ENCODE peak calls at places on chromosomes 11 and 22, in ten cellular contexts. D is vagina; Q is CD4-positive, alpha-beta T cell; H is type B pancreatic cell; C is brain microvascular endothelial cell; U is GM06990; W is IMR-90; V is GM12865; F is lower leg skin; T is esophagus squamous epithelium. O is an unnamed sample.

GRCh38 chr22:45968003-45968650 is 8.8 kb downstream of the WNT7B start:
- DNase-seq in D (no peak), Q (no peak), H (no peak), C (no peak), U (no peak), W (peak), V (no peak), F (no peak), T (no peak), O (no peak)

GRCh38 chr11:99505319-99505718 is 484.6 kb downstream of the CNTN5 start:
- DNase-seq in D (no peak), Q (no peak), H (no peak), C (peak), U (no peak), W (peak), V (no peak), F (no peak), T (no peak), O (no peak)

GRCh38 chr22:33112606-33113005 is 54.4 kb upstream of the SYN3 start:
- DNase-seq in D (no peak), Q (no peak), H (no peak), C (no peak), U (peak), W (no peak), V (peak), F (no peak), T (no peak), O (no peak)

GRCh38 chr11:620201-620600 is 4.5 kb upstream of the IRF7 start:
- DNase-seq in D (no peak), Q (no peak), H (no peak), C (no peak), U (peak), W (no peak), V (no peak), F (no peak), T (no peak), O (no peak)

GRCh38 chr11:8352852-8353505 is 89.3 kb upstream of the LMO1 start:
- DNase-seq in D (no peak), Q (no peak), H (no peak), C (no peak), U (no peak), W (no peak), V (no peak), F (no peak), T (no peak), O (no peak)

GRCh38 chr22:47065756-47066615 is 303.5 kb downstream of the TBC1D22A start:
- DNase-seq in D (no peak), Q (no peak), H (no peak), C (peak), U (no peak), W (peak), V (no peak), F (peak), T (no peak), O (no peak)

GRCh38 chr11:36509265-36509664 is 807 bp downstream of the TRAF6 start:
- DNase-seq in D (no peak), Q (no peak), H (no peak), C (peak), U (no peak), W (peak), V (peak), F (no peak), T (no peak), O (no peak)

GRCh38 chr11:15289718-15290117 is 175.0 kb downstream of the INSC start:
- DNase-seq in D (no peak), Q (no peak), H (no peak), C (no peak), U (no peak), W (no peak), V (no peak), F (no peak), T (no peak), O (no peak)

GRCh38 chr11:14336507-14337503 is 22.2 kb downstream of the RRAS2 start:
- DNase-seq in D (no peak), Q (no peak), H (no peak), C (peak), U (no peak), W (peak), V (no peak), F (no peak), T (no peak), O (no peak)

GRCh38 chr11:1942541-1943260 is 4.4 kb upstream of the MRPL23 start:
- DNase-seq in D (no peak), Q (no peak), H (peak), C (no peak), U (no peak), W (no peak), V (no peak), F (peak), T (no peak), O (no peak)

GRCh38 chr22:47175761-47176359 is 413.4 kb downstream of the TBC1D22A start:
- DNase-seq in D (no peak), Q (no peak), H (peak), C (no peak), U (peak), W (no peak), V (no peak), F (peak), T (no peak), O (peak)

GRCh38 chr11:44308923-44309482 is 936 bp downstream of the ALX4 start:
- DNase-seq in D (no peak), Q (no peak), H (no peak), C (no peak), U (no peak), W (no peak), V (no peak), F (no peak), T (no peak), O (no peak)

GRCh38 chr11:99419991-99420390 is 399.2 kb downstream of the CNTN5 start:
- DNase-seq in D (no peak), Q (no peak), H (no peak), C (peak), U (no peak), W (no peak), V (no peak), F (no peak), T (no peak), O (no peak)

GRCh38 chr11:612201-612960 is 3.4 kb downstream of the IRF7 start:
- DNase-seq in D (no peak), Q (no peak), H (no peak), C (no peak), U (no peak), W (peak), V (peak), F (peak), T (no peak), O (peak)

GRCh38 chr11:67584205-67584880 is 731 bp downstream of the GSTP1 start:
- DNase-seq in D (no peak), Q (no peak), H (no peak), C (no peak), U (peak), W (peak), V (peak), F (peak), T (peak), O (peak)

GRCh38 chr11:17121981-17122380 is 44.5 kb upstream of the RPS13 start:
- DNase-seq in D (no peak), Q (no peak), H (no peak), C (no peak), U (no peak), W (peak), V (no peak), F (no peak), T (no peak), O (no peak)

GRCh38 chr11:121664144-121664543 is 211.4 kb upstream of the SORL1-AS1 start:
- DNase-seq in D (no peak), Q (no peak), H (no peak), C (no peak), U (no peak), W (no peak), V (no peak), F (no peak), T (no peak), O (no peak)

GRCh38 chr22:26453812-26454500 is 24.9 kb downstream of the ASPHD2 start:
- DNase-seq in D (no peak), Q (no peak), H (no peak), C (no peak), U (no peak), W (no peak), V (no peak), F (peak), T (no peak), O (no peak)

GRCh38 chr22:36536717-36537116 is 7.8 kb upstream of the EIF3D start:
- DNase-seq in D (no peak), Q (no peak), H (no peak), C (no peak), U (no peak), W (no peak), V (no peak), F (no peak), T (no peak), O (no peak)

GRCh38 chr22:20054034-20054427 is 26.0 kb upstream of the DGCR8 start:
- DNase-seq in D (no peak), Q (no peak), H (no peak), C (no peak), U (no peak), W (no peak), V (no peak), F (no peak), T (no peak), O (no peak)

GRCh38 chr11:61254403-61255025 is 13.5 kb downstream of the PGA5 start:
- DNase-seq in D (no peak), Q (peak), H (no peak), C (peak), U (peak), W (peak), V (peak), F (no peak), T (no peak), O (peak)

GRCh38 chr22:50346415-50346945 is 3.4 kb downstream of the PPP6R2 start:
- DNase-seq in D (no peak), Q (no peak), H (no peak), C (no peak), U (no peak), W (no peak), V (no peak), F (no peak), T (no peak), O (no peak)

GRCh38 chr22:50206599-50206998 is 5.8 kb downstream of the SELENOO start:
- DNase-seq in D (no peak), Q (no peak), H (no peak), C (peak), U (no peak), W (peak), V (peak), F (peak), T (no peak), O (peak)

GRCh38 chr22:47622541-47622940 is 860.1 kb downstream of the TBC1D22A start:
- DNase-seq in D (peak), Q (no peak), H (peak), C (no peak), U (no peak), W (no peak), V (no peak), F (peak), T (no peak), O (no peak)

GRCh38 chr11:46361283-46362145 is 14.3 kb downstream of the DGKZ start:
- DNase-seq in D (no peak), Q (peak), H (no peak), C (peak), U (peak), W (peak), V (peak), F (peak), T (no peak), O (no peak)

GRCh38 chr11:101176381-101176780 is 46.8 kb upstream of the PGR start:
- DNase-seq in D (no peak), Q (no peak), H (no peak), C (no peak), U (no peak), W (no peak), V (no peak), F (no peak), T (no peak), O (no peak)

GRCh38 chr11:44133335-44133946 is 38.0 kb downstream of the EXT2 start:
- DNase-seq in D (no peak), Q (no peak), H (no peak), C (peak), U (no peak), W (peak), V (peak), F (no peak), T (no peak), O (peak)

GRCh38 chr11:17605736-17606135 is 58.7 kb downstream of the OTOG start:
- DNase-seq in D (no peak), Q (no peak), H (peak), C (no peak), U (no peak), W (no peak), V (no peak), F (peak), T (no peak), O (no peak)

GRCh38 chr22:38129856-38130255 is 19.4 kb upstream of the BAIAP2L2 start:
- DNase-seq in D (no peak), Q (no peak), H (no peak), C (no peak), U (no peak), W (no peak), V (no peak), F (no peak), T (no peak), O (no peak)

GRCh38 chr11:117839936-117840813 is 15.6 kb upstream of the FXYD2 start:
- DNase-seq in D (peak), Q (no peak), H (peak), C (no peak), U (no peak), W (no peak), V (no peak), F (peak), T (no peak), O (no peak)

GRCh38 chr22:49690454-49690853 is 137.2 kb downstream of the BRD1 start:
- DNase-seq in D (peak), Q (no peak), H (peak), C (no peak), U (peak), W (no peak), V (no peak), F (peak), T (no peak), O (no peak)

GRCh38 chr22:27690596-27690995 is 111.0 kb downstream of the MN1 start:
- DNase-seq in D (no peak), Q (no peak), H (no peak), C (no peak), U (no peak), W (no peak), V (no peak), F (no peak), T (no peak), O (no peak)

GRCh38 chr11:43923327-43924111 is 18.9 kb upstream of the C11orf96 start:
- DNase-seq in D (no peak), Q (no peak), H (no peak), C (peak), U (no peak), W (peak), V (no peak), F (no peak), T (no peak), O (no peak)

GRCh38 chr11:69444381-69445130 is 36.9 kb upstream of the LINC01488 start:
- DNase-seq in D (no peak), Q (no peak), H (no peak), C (peak), U (no peak), W (peak), V (no peak), F (no peak), T (no peak), O (peak)

GRCh38 chr22:40323681-40324083 is 22.6 kb upstream of the ADSL start:
- DNase-seq in D (no peak), Q (no peak), H (no peak), C (no peak), U (no peak), W (no peak), V (no peak), F (no peak), T (no peak), O (no peak)

GRCh38 chr11:107581147-107581546 is 9.8 kb upstream of the ELMOD1 start:
- DNase-seq in D (no peak), Q (no peak), H (no peak), C (no peak), U (no peak), W (no peak), V (no peak), F (no peak), T (no peak), O (no peak)

GRCh38 chr11:70463478-70464255 is 65.3 kb downstream of the CTTN start:
- DNase-seq in D (no peak), Q (no peak), H (no peak), C (no peak), U (no peak), W (no peak), V (no peak), F (no peak), T (no peak), O (no peak)

GRCh38 chr11:126284829-126285228 is 1.9 kb downstream of the TIRAP start:
- DNase-seq in D (no peak), Q (peak), H (no peak), C (peak), U (peak), W (peak), V (peak), F (peak), T (peak), O (peak)

GRCh38 chr22:33869946-33870345 is 50.3 kb downstream of the LARGE1 start:
- DNase-seq in D (no peak), Q (no peak), H (no peak), C (no peak), U (no peak), W (peak), V (no peak), F (no peak), T (no peak), O (no peak)

GRCh38 chr11:32713496-32713895 is 81.0 kb downstream of the CCDC73 start:
- DNase-seq in D (no peak), Q (no peak), H (no peak), C (no peak), U (no peak), W (no peak), V (no peak), F (no peak), T (no peak), O (no peak)
- TF ChIP-seq CTCF in D (no peak), Q (no peak), H (peak), C (peak), U (peak), W (peak), V (peak), F (no peak), T (no peak), O (no peak)

DNA sequence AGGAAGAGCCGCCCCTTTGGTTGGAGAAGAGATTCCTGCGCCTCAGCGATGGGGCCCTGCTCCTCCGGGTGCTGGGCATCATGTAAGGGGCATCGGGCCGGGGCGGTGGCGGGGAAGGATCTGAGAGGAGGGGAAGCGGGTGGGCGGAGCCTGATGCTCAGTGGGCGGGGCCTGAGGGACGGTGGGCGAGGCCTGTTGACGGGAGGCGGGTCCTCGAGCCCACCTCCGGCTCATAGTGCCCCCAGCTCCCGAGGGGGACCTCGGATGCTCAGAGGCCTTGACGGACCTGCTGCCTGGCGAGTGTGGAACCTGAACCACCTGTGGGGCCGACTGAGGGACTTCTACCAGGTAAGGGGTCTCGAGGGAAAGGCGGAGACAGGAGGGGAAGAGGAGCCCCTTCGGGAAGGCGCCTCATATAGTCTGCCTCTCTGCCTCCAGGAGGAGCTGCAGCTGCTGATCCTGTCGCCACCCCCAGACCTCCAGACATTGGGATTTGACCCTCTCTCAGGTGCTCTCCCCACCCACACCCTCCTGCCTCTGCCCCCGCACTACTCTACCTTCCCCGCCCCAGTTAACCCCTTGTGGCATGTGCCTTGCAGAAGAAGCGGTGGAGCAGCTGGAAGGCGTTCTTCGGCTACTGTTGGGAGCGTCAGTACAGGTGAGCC is 799 bp downstream of the CCDC88B start:
- DNase-seq in D (no peak), Q (peak), H (no peak), C (no peak), U (peak), W (no peak), V (peak), F (no peak), T (no peak), O (peak)
- TF ChIP-seq CTCF in D (no peak), Q (no peak), H (no peak), C (peak), U (peak), W (no peak), V (no peak), F (no peak), T (no peak), O (no peak)

DNA sequence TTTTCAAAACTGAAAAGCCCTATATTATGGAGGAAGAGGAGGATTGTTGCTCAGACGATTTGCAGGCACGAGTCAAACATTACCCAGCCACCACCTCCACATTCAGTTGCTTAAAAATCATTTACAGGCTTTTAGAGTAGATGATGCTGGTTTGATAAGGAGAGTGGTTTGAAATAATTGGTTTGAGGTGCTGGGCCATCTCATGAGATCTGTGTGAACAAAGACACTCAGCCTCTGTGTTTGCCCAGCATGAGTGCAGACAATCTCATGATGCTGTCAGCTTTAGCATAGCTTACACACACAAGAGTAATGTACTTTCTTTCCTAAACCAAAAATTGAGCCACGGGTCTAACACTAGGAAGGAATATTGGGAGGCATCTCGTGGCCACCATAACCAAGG is 4.3 kb downstream of the SLC43A3 start:
- DNase-seq in D (no peak), Q (no peak), H (no peak), C (no peak), U (no peak), W (no peak), V (no peak), F (no peak), T (no peak), O (no peak)
- TF ChIP-seq CTCF in D (no peak), Q (no peak), H (no peak), C (no peak), U (no peak), W (no peak), V (no peak), F (no peak), T (no peak), O (no peak)

DNA sequence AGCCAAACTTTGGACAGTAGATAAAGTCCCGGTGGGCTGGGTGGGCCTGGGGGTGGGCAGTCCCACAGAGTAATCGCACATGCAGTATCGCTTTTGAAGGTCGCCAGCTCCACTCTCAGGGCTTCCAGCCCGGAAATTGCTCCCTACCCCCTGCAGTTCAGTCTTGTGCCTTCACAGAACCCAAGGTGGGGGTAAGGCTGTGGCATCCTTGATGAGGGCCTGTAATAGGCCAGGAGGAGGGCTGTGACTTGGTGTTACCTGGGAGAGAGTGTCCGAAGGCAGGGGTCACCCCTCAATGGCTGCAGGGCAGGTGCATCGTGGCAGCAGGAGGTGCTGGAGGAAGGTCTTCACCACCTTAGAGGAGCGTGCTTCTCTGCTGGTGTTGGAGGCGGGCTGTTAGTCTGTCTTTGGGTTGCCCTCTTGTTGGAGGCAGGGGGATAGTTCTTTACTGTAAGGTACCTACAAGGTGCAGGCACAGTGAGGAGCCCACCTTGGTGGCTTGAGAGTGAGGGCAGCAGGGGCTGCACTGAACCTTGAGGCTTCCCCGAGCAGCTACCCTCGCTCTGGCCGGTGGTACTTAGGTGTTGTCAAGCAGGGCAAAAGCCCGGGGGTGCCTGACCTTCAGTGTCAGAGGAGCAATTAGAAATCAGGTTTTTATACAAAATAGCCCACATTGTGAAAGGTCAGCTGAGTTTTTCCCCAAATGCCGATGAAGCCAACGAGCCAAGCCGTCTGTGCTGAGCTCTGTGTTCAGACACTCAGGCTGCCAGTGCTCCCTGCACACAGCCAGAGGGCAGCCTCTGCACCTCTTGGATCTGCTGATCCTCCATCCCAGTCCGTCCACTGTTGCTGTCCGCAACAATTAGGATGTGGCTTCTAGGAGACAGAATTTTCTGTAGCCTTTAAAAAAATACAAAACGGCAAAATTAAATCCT is 21.9 kb downstream of the SAMM50 start:
- DNase-seq in D (no peak), Q (no peak), H (no peak), C (no peak), U (no peak), W (no peak), V (no peak), F (peak), T (no peak), O (no peak)
- TF ChIP-seq CTCF in D (no peak), Q (no peak), H (no peak), C (no peak), U (no peak), W (no peak), V (no peak), F (no peak), T (no peak), O (no peak)

O was measured in mucosa of descending colon.